ENCODE peak calls at places on chromosomes 4 and X, in six cellular contexts. Z, I, M, G, U and S are unnamed samples.
A peak's percentile ranks its signal among the peaks of the same experiment; 100 is the strongest.

GRCh38 chr4:77156533-77156911 is 485 bp upstream of the CCNG2 start:
- DNase-seq in Z (peak; percentile 100), I (peak; percentile 99), M (peak; percentile 100), G (peak; percentile 99), U (peak; percentile 99), S (peak; percentile 94)

GRCh38 chr4:26056406-26056805 is 142.4 kb downstream of the SMIM20 start:
- DNase-seq in Z (no peak), I (no peak), M (no peak), G (no peak), U (no peak), S (no peak)

GRCh38 chrX:39757971-39758370 is 339.8 kb downstream of the BCOR start:
- DNase-seq in Z (peak; percentile 52), I (no peak), M (peak; percentile 67), G (peak; percentile 55), U (no peak), S (no peak)

GRCh38 chr4:124903995-124904722 is 191.6 kb upstream of the ANKRD50 start:
- DNase-seq in Z (peak; percentile 38), I (no peak), M (peak; percentile 63), G (peak; percentile 72), U (peak; percentile 46), S (peak; percentile 58)

GRCh38 chrX:119690921-119691716 is 1.8 kb downstream of the SEPTIN6 start:
- DNase-seq in Z (peak; percentile 39), I (no peak), M (peak; percentile 69), G (peak; percentile 68), U (no peak), S (no peak)

GRCh38 chr4:73315091-73315490 is 56.5 kb upstream of the ANKRD17 start:
- DNase-seq in Z (peak; percentile 70), I (no peak), M (peak; percentile 70), G (peak; percentile 96), U (no peak), S (no peak)

GRCh38 chrX:56798866-56799864 is 70.1 kb downstream of the NBDY start:
- DNase-seq in Z (no peak), I (peak; percentile 79), M (no peak), G (no peak), U (no peak), S (peak; percentile 37)

GRCh38 chr4:762211-763190 is 56.9 kb downstream of the PCGF3 start:
- DNase-seq in Z (no peak), I (no peak), M (peak; percentile 30), G (peak; percentile 27), U (no peak), S (no peak)

GRCh38 chr4:1490906-1491629 is 84.8 kb upstream of the NKX1-1 start:
- DNase-seq in Z (no peak), I (no peak), M (no peak), G (no peak), U (no peak), S (no peak)

GRCh38 chrX:73877687-73878086 is 314.7 kb downstream of the CHIC1 start:
- DNase-seq in Z (no peak), I (peak; percentile 52), M (no peak), G (no peak), U (no peak), S (no peak)

GRCh38 chrX:53190363-53190960 is 34.5 kb downstream of the KDM5C start:
- DNase-seq in Z (no peak), I (no peak), M (peak; percentile 2), G (peak; percentile 11), U (no peak), S (no peak)

GRCh38 chr4:176778491-176778890 is 14.2 kb downstream of the VEGFC start:
- DNase-seq in Z (peak; percentile 58), I (peak; percentile 88), M (peak; percentile 86), G (peak; percentile 84), U (no peak), S (no peak)

GRCh38 chr4:159003420-159004253 is 99.2 kb upstream of the RAPGEF2 start:
- DNase-seq in Z (no peak), I (no peak), M (peak; percentile 20), G (peak; percentile 24), U (no peak), S (no peak)

GRCh38 chrX:13377537-13377936 is 57.7 kb upstream of the ATXN3L start:
- DNase-seq in Z (peak; percentile 11), I (peak; percentile 48), M (peak; percentile 96), G (peak; percentile 97), U (peak; percentile 41), S (no peak)

GRCh38 chrX:38206542-38206941 is 14.1 kb downstream of the SRPX start:
- DNase-seq in Z (no peak), I (no peak), M (no peak), G (peak; percentile 43), U (no peak), S (no peak)

GRCh38 chrX:155886409-155886808 is 5.3 kb downstream of the VAMP7 start:
- DNase-seq in Z (no peak), I (no peak), M (no peak), G (no peak), U (no peak), S (no peak)

GRCh38 chrX:47501226-47502071 is 18.4 kb upstream of the ZNF41 start:
- DNase-seq in Z (peak; percentile 43), I (no peak), M (peak; percentile 68), G (peak; percentile 85), U (no peak), S (no peak)

GRCh38 chr4:7434766-7435150 is at the start of gene PSAPL1:
- DNase-seq in Z (no peak), I (no peak), M (no peak), G (peak; percentile 12), U (peak; percentile 21), S (no peak)

GRCh38 chr4:17236686-17237085 is 275.2 kb downstream of the QDPR start:
- DNase-seq in Z (peak; percentile 81), I (no peak), M (peak; percentile 74), G (peak; percentile 81), U (no peak), S (no peak)

GRCh38 chr4:9880411-9881197 is 99.2 kb downstream of the DRD5 start:
- DNase-seq in Z (no peak), I (peak; percentile 43), M (peak; percentile 15), G (peak; percentile 4), U (no peak), S (no peak)

GRCh38 chr4:115249808-115250207 is 136.4 kb upstream of the NDST4 start:
- DNase-seq in Z (no peak), I (no peak), M (no peak), G (no peak), U (no peak), S (no peak)

GRCh38 chrX:15143050-15143824 is 126.6 kb downstream of the ASB9 start:
- DNase-seq in Z (no peak), I (no peak), M (peak; percentile 46), G (peak; percentile 42), U (peak; percentile 15), S (peak; percentile 42)

GRCh38 chr4:11470709-11471441 is 42.2 kb upstream of the HS3ST1 start:
- DNase-seq in Z (no peak), I (no peak), M (no peak), G (no peak), U (no peak), S (no peak)

GRCh38 chr4:94802091-94802490 is 44.3 kb downstream of the BMPR1B start:
- DNase-seq in Z (no peak), I (no peak), M (no peak), G (no peak), U (peak; percentile 40), S (no peak)

GRCh38 chrX:47723689-47724088 is 64.7 kb upstream of the UXT start:
- DNase-seq in Z (no peak), I (no peak), M (no peak), G (no peak), U (no peak), S (no peak)

GRCh38 chr4:101126044-101126443 is 221.3 kb downstream of the PPP3CA start:
- DNase-seq in Z (peak; percentile 19), I (no peak), M (peak; percentile 19), G (peak; percentile 55), U (no peak), S (no peak)

GRCh38 chr4:127055349-127055748 is 577.4 kb upstream of the INTU start:
- DNase-seq in Z (no peak), I (no peak), M (no peak), G (peak; percentile 74), U (no peak), S (no peak)

GRCh38 chrX:99933865-99934264 is 476.2 kb downstream of the PCDH19 start:
- DNase-seq in Z (no peak), I (no peak), M (no peak), G (no peak), U (no peak), S (no peak)

GRCh38 chr4:1603413-1604135 is 80.5 kb downstream of the FAM53A start:
- DNase-seq in Z (no peak), I (no peak), M (no peak), G (no peak), U (no peak), S (no peak)

GRCh38 chr4:146291313-146291712 is 77.0 kb downstream of the REELD1 start:
- DNase-seq in Z (no peak), I (no peak), M (no peak), G (no peak), U (no peak), S (no peak)
- TF ChIP-seq CTCF in Z (peak; percentile 23), I (no peak), M (no peak), G (no peak), U (no peak), S (no peak)

GRCh38 chr4:4385729-4386295 is 1.1 kb upstream of the NSG1 start:
- DNase-seq in Z (no peak), I (no peak), M (no peak), G (no peak), U (no peak), S (no peak)

GRCh38 chr4:4383085-4383484 is 3.8 kb upstream of the NSG1 start:
- DNase-seq in Z (no peak), I (no peak), M (no peak), G (no peak), U (no peak), S (no peak)

GRCh38 chr4:4386296-4386735 is 586 bp upstream of the NSG1 start:
- DNase-seq in Z (no peak), I (no peak), M (peak; percentile 26), G (no peak), U (no peak), S (no peak)

GRCh38 chr4:4386736-4387392 is at the start of gene NSG1:
- DNase-seq in Z (no peak), I (no peak), M (peak; percentile 38), G (peak; percentile 14), U (no peak), S (peak; percentile 77)

DNA sequence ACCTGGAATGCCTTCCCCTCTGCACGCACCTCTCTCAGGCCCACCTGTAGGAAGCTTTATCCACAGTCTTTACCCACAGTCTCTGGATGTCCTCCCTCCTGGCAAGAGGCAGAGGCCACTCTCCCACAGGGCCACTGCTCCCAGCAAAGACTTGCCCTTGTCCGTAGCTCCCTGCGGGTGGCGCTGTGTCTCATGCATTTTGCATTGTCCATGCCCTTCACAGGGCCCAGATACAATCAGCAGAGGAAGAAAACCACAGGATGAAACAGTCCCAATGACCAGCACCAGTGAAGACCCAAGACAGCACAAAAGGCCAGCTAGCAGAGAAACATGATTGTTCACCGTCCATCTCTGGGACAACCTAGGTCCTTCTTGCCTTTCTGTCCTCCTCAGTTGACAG is 2.1 kb upstream of the NSG1 start:
- DNase-seq in Z (peak; percentile 11), I (no peak), M (peak; percentile 41), G (peak; percentile 26), U (no peak), S (no peak)
- TF ChIP-seq CTCF in Z (peak; percentile 66), I (no peak), M (peak; percentile 27), G (peak; percentile 40), U (no peak), S (no peak)

GRCh38 chrX:25968920-25969319 is 169.2 kb upstream of the MAGEB18 start:
- DNase-seq in Z (no peak), I (peak; percentile 74), M (peak; percentile 31), G (peak; percentile 2), U (peak; percentile 7), S (no peak)
- TF ChIP-seq CTCF in Z (no peak), I (no peak), M (peak; percentile 39), G (peak; percentile 31), U (peak; percentile 41), S (peak; percentile 22)

GRCh38 chr4:165700855-165701254 is 172.2 kb upstream of the TLL1 start:
- DNase-seq in Z (no peak), I (no peak), M (no peak), G (no peak), U (no peak), S (no peak)
- TF ChIP-seq CTCF in Z (no peak), I (no peak), M (peak; percentile 46), G (peak; percentile 29), U (peak; percentile 24), S (no peak)